ENCODE peak calls at places on chromosome 7, in six cellular contexts. V is T-cell; W is non-pigmented ciliary epithelial cell; Z is occipital lobe; C is CD8-positive, alpha-beta memory T cell; M is brain microvascular endothelial cell. Q is an unnamed sample.

GRCh38 chr7:83142365-83142764 is 20.3 kb downstream of the PCLO start:
- DNase-seq in Z (no peak), W (no peak), M (no peak), C (no peak), V (no peak), Q (no peak)

GRCh38 chr7:7969306-7970112 is 913 bp downstream of the GLCCI1 start:
- DNase-seq in Z (peak; percentile 26), W (no peak), V (peak; percentile 36), C (peak; percentile 36), M (peak; percentile 33), Q (peak; percentile 76)

GRCh38 chr7:45211066-45211465 is 53.5 kb downstream of the RAMP3 start:
- DNase-seq in C (no peak), M (no peak), W (no peak), V (no peak), Z (no peak), Q (no peak)

GRCh38 chr7:107971613-107972012 is 31.3 kb downstream of the LAMB1 start:
- DNase-seq in M (no peak), C (no peak), W (no peak), V (no peak), Z (no peak), Q (no peak)

GRCh38 chr7:149310113-149310836 is 48.3 kb downstream of the ZNF783 start:
- DNase-seq in C (no peak), Z (no peak), V (no peak), W (peak; percentile 63), M (peak; percentile 78), Q (no peak)

GRCh38 chr7:25727876-25728275 is 424.1 kb upstream of the NFE2L3 start:
- DNase-seq in M (no peak), C (no peak), Z (no peak), W (no peak), V (no peak), Q (no peak)

GRCh38 chr7:50662996-50663395 is 97.8 kb upstream of the DDC start:
- DNase-seq in V (no peak), W (no peak), C (no peak), M (no peak), Z (no peak), Q (no peak)

GRCh38 chr7:44308741-44309270 is 16.6 kb downstream of the CAMK2B start:
- DNase-seq in Z (no peak), M (no peak), V (no peak), W (no peak), C (no peak), Q (no peak)

GRCh38 chr7:141700848-141701371 is 1.1 kb downstream of the DENND11 start:
- DNase-seq in C (no peak), M (no peak), Z (peak; percentile 33), V (no peak), W (no peak), Q (no peak)

GRCh38 chr7:157547611-157548010 is 210.8 kb downstream of the DNAJB6 start:
- DNase-seq in W (no peak), C (no peak), M (no peak), Z (no peak), V (no peak), Q (no peak)

GRCh38 chr7:75565129-75565528 is 73.0 kb downstream of the SPDYE5 start:
- DNase-seq in M (peak; percentile 90), V (no peak), C (no peak), W (peak; percentile 83), Z (no peak), Q (no peak)

GRCh38 chr7:15889501-15889900 is 203.0 kb upstream of the MEOX2 start:
- DNase-seq in Z (no peak), M (peak; percentile 5), W (no peak), V (no peak), C (no peak), Q (no peak)

GRCh38 chr7:105838273-105839141 is 37.9 kb downstream of the ATXN7L1 start:
- DNase-seq in V (no peak), M (no peak), Z (peak; percentile 7), C (no peak), W (peak; percentile 23), Q (no peak)

GRCh38 chr7:104848386-104848990 is 165.5 kb upstream of the KMT2E start:
- DNase-seq in Z (peak; percentile 54), V (peak; percentile 16), C (peak; percentile 22), M (peak; percentile 31), W (peak; percentile 18), Q (no peak)

GRCh38 chr7:54831046-54831643 is 72.1 kb upstream of the SEC61G start:
- DNase-seq in W (no peak), C (no peak), V (no peak), M (no peak), Z (no peak), Q (no peak)

GRCh38 chr7:130959743-130960207 is 225.8 kb upstream of the KLF14 start:
- DNase-seq in C (no peak), M (peak; percentile 83), Z (no peak), W (no peak), V (no peak), Q (no peak)

GRCh38 chr7:100894860-100895700 is 608 bp downstream of the ACHE start:
- DNase-seq in Z (peak; percentile 15), C (peak; percentile 45), W (no peak), V (peak; percentile 30), M (no peak), Q (peak; percentile 66)

GRCh38 chr7:31811650-31812461 is 124.8 kb downstream of the PPP1R17 start:
- DNase-seq in C (no peak), V (no peak), Z (no peak), M (no peak), W (no peak), Q (no peak)

GRCh38 chr7:116948934-116949333 is 4.4 kb upstream of the ST7 start:
- DNase-seq in C (no peak), W (no peak), V (no peak), Z (no peak), M (no peak), Q (no peak)

GRCh38 chr7:151598045-151598444 is 78.3 kb upstream of the RHEB start:
- DNase-seq in V (no peak), Z (no peak), W (peak; percentile 97), M (peak; percentile 95), C (no peak), Q (no peak)

GRCh38 chr7:50627824-50628361 is 62.7 kb upstream of the DDC start:
- DNase-seq in M (no peak), V (no peak), C (no peak), Z (no peak), W (no peak), Q (no peak)

GRCh38 chr7:130146693-130147520 is 58.3 kb downstream of the TMEM209 start:
- DNase-seq in Z (no peak), C (no peak), W (no peak), V (no peak), M (no peak), Q (no peak)

GRCh38 chr7:1572111-1572510 is 2.3 kb upstream of the PSMG3 start:
- DNase-seq in C (no peak), V (no peak), M (no peak), W (no peak), Z (no peak), Q (no peak)

GRCh38 chr7:136549756-136550155 is 318.7 kb upstream of the CHRM2 start:
- DNase-seq in V (no peak), C (no peak), W (no peak), Z (no peak), M (no peak), Q (no peak)

GRCh38 chr7:117090820-117091219 is 137.5 kb downstream of the ST7 start:
- DNase-seq in W (no peak), M (no peak), C (no peak), V (no peak), Z (no peak), Q (no peak)

GRCh38 chr7:93622036-93622714 is 47.7 kb upstream of the CALCR start:
- DNase-seq in W (no peak), Z (no peak), C (no peak), V (no peak), M (peak; percentile 37), Q (no peak)

GRCh38 chr7:149624006-149624405 is 126.4 kb upstream of the ZNF746 start:
- DNase-seq in M (peak; percentile 5), Z (no peak), C (peak; percentile 20), V (peak; percentile 41), W (no peak), Q (peak; percentile 19)

GRCh38 chr7:39686261-39686924 is 63.0 kb downstream of the RALA start:
- DNase-seq in C (no peak), M (no peak), V (no peak), W (no peak), Z (no peak), Q (no peak)

GRCh38 chr7:140982508-140982907 is 32.2 kb downstream of the MRPS33 start:
- DNase-seq in Z (no peak), M (no peak), C (no peak), W (no peak), V (no peak), Q (no peak)